ENCODE peak calls at places on chromosome 22, in eight cellular contexts. One of them, this sample, is unnamed.

GRCh38 chr22:39132871-39133524 is 19.5 kb downstream of the CBX7 start:
- DNase-seq in NCI-H774: no peak
- DNase-seq in stimulated activated CD4-positive, alpha-beta T cell treated with anti-CD3 and anti-CD28 coated beads, Interleukin-2, amount 100 ng/mL, for 48 hours: no peak
- DNase-seq in dorsolateral prefrontal cortex: no peak
- DNase-seq in left ventricle myocardium superior: no peak
- DNase-seq in A172: no peak
- DNase-seq in stimulated activated CD8-positive, alpha-beta memory T cell treated with anti-CD3 and anti-CD28 coated beads, Interleukin-4, amount 100 ng/mL, for 1 hour: no peak
- DNase-seq in foreskin fibroblast: no peak
- DNase-seq in this sample: no peak

GRCh38 chr22:32020117-32020516 is 22.9 kb upstream of the SLC5A1 start:
- DNase-seq in NCI-H774: no peak
- DNase-seq in stimulated activated CD4-positive, alpha-beta T cell treated with anti-CD3 and anti-CD28 coated beads, Interleukin-2, amount 100 ng/mL, for 48 hours: no peak
- DNase-seq in dorsolateral prefrontal cortex: no peak
- DNase-seq in left ventricle myocardium superior: no peak
- DNase-seq in A172: peak
- DNase-seq in stimulated activated CD8-positive, alpha-beta memory T cell treated with anti-CD3 and anti-CD28 coated beads, Interleukin-4, amount 100 ng/mL, for 1 hour: no peak
- DNase-seq in foreskin fibroblast: peak
- DNase-seq in this sample: no peak

GRCh38 chr22:48708558-48709245 is 1119.0 kb downstream of the BRD1 start:
- DNase-seq in NCI-H774: no peak
- DNase-seq in stimulated activated CD4-positive, alpha-beta T cell treated with anti-CD3 and anti-CD28 coated beads, Interleukin-2, amount 100 ng/mL, for 48 hours: no peak
- DNase-seq in dorsolateral prefrontal cortex: peak
- DNase-seq in left ventricle myocardium superior: no peak
- DNase-seq in A172: no peak
- DNase-seq in stimulated activated CD8-positive, alpha-beta memory T cell treated with anti-CD3 and anti-CD28 coated beads, Interleukin-4, amount 100 ng/mL, for 1 hour: no peak
- DNase-seq in foreskin fibroblast: no peak
- DNase-seq in this sample: no peak

GRCh38 chr22:27580311-27580897 is 221.2 kb downstream of the MN1 start:
- DNase-seq in NCI-H774: no peak
- DNase-seq in stimulated activated CD4-positive, alpha-beta T cell treated with anti-CD3 and anti-CD28 coated beads, Interleukin-2, amount 100 ng/mL, for 48 hours: no peak
- DNase-seq in dorsolateral prefrontal cortex: no peak
- DNase-seq in left ventricle myocardium superior: no peak
- DNase-seq in A172: peak
- DNase-seq in stimulated activated CD8-positive, alpha-beta memory T cell treated with anti-CD3 and anti-CD28 coated beads, Interleukin-4, amount 100 ng/mL, for 1 hour: no peak
- DNase-seq in foreskin fibroblast: no peak
- DNase-seq in this sample: no peak

GRCh38 chr22:40213478-40213877 is 35.8 kb downstream of the TNRC6B start:
- DNase-seq in NCI-H774: no peak
- DNase-seq in stimulated activated CD4-positive, alpha-beta T cell treated with anti-CD3 and anti-CD28 coated beads, Interleukin-2, amount 100 ng/mL, for 48 hours: no peak
- DNase-seq in dorsolateral prefrontal cortex: no peak
- DNase-seq in left ventricle myocardium superior: no peak
- DNase-seq in A172: no peak
- DNase-seq in stimulated activated CD8-positive, alpha-beta memory T cell treated with anti-CD3 and anti-CD28 coated beads, Interleukin-4, amount 100 ng/mL, for 1 hour: no peak
- DNase-seq in foreskin fibroblast: no peak
- DNase-seq in this sample: no peak

GRCh38 chr22:49091917-49092545 is 735.6 kb downstream of the BRD1 start:
- DNase-seq in NCI-H774: no peak
- DNase-seq in stimulated activated CD4-positive, alpha-beta T cell treated with anti-CD3 and anti-CD28 coated beads, Interleukin-2, amount 100 ng/mL, for 48 hours: no peak
- DNase-seq in dorsolateral prefrontal cortex: no peak
- DNase-seq in left ventricle myocardium superior: no peak
- DNase-seq in A172: no peak
- DNase-seq in stimulated activated CD8-positive, alpha-beta memory T cell treated with anti-CD3 and anti-CD28 coated beads, Interleukin-4, amount 100 ng/mL, for 1 hour: no peak
- DNase-seq in foreskin fibroblast: no peak
- DNase-seq in this sample: no peak

GRCh38 chr22:22207845-22208564 is 36.6 kb upstream of the VPREB1 start:
- DNase-seq in NCI-H774: peak
- DNase-seq in stimulated activated CD4-positive, alpha-beta T cell treated with anti-CD3 and anti-CD28 coated beads, Interleukin-2, amount 100 ng/mL, for 48 hours: peak
- DNase-seq in dorsolateral prefrontal cortex: no peak
- DNase-seq in left ventricle myocardium superior: peak
- DNase-seq in A172: peak
- DNase-seq in stimulated activated CD8-positive, alpha-beta memory T cell treated with anti-CD3 and anti-CD28 coated beads, Interleukin-4, amount 100 ng/mL, for 1 hour: peak
- DNase-seq in foreskin fibroblast: peak
- DNase-seq in this sample: peak

GRCh38 chr22:29994941-29995340 is 85.3 kb upstream of the HORMAD2 start:
- DNase-seq in NCI-H774: no peak
- DNase-seq in stimulated activated CD4-positive, alpha-beta T cell treated with anti-CD3 and anti-CD28 coated beads, Interleukin-2, amount 100 ng/mL, for 48 hours: no peak
- DNase-seq in dorsolateral prefrontal cortex: no peak
- DNase-seq in left ventricle myocardium superior: no peak
- DNase-seq in A172: peak
- DNase-seq in stimulated activated CD8-positive, alpha-beta memory T cell treated with anti-CD3 and anti-CD28 coated beads, Interleukin-4, amount 100 ng/mL, for 1 hour: no peak
- DNase-seq in foreskin fibroblast: no peak
- DNase-seq in this sample: no peak

This sample was measured in CMK.